ENCODE peak calls at places on chromosomes 13 and 19, in eight cellular contexts. C is left ventricle myocardium inferior, K is tibial nerve, R is dorsolateral prefrontal cortex, E is Panc1, G is hepatocyte, Y is HCT116, D is A549. B is an unnamed sample.

GRCh38 chr13:111051656-111052232 is 63.4 kb upstream of the ARHGEF7 start:
- DNase-seq in Y (no peak), E (no peak), G (no peak), R (no peak), K (no peak), D (no peak), C (no peak), B (no peak)

GRCh38 chr13:51731759-51732158 is 72.2 kb downstream of the DHRS12 start:
- DNase-seq in C (no peak), G (no peak), E (no peak), Y (no peak), R (no peak), D (peak; percentile 4), K (no peak), B (no peak)

GRCh38 chr13:45879666-45880065 is 28.1 kb upstream of the SIAH3 start:
- DNase-seq in C (peak; percentile 65), R (no peak), D (peak; percentile 12), K (no peak), E (no peak), G (peak; percentile 32), Y (peak; percentile 56), B (no peak)

GRCh38 chr13:47216176-47216822 is 319.4 kb upstream of the HTR2A start:
- DNase-seq in R (no peak), E (peak; percentile 8), Y (no peak), G (peak; percentile 19), D (no peak), K (no peak), C (no peak), B (no peak)

GRCh38 chr19:32220951-32221350 is 124.5 kb upstream of the ZNF507 start:
- DNase-seq in K (no peak), E (no peak), R (no peak), D (no peak), Y (no peak), G (no peak), C (no peak), B (no peak)

GRCh38 chr19:1325568-1326294 is 40.1 kb downstream of the EFNA2 start:
- DNase-seq in K (no peak), C (no peak), D (no peak), Y (no peak), E (no peak), G (no peak), R (no peak), B (no peak)

GRCh38 chr13:19726611-19727010 is 56.1 kb downstream of the PSPC1 start:
- DNase-seq in D (no peak), G (no peak), C (no peak), Y (no peak), E (no peak), R (no peak), K (no peak), B (no peak)

GRCh38 chr19:18107235-18108083 is 9.9 kb downstream of the MAST3 start:
- DNase-seq in C (no peak), D (no peak), Y (no peak), R (no peak), E (no peak), K (no peak), G (no peak), B (no peak)

GRCh38 chr19:56312337-56312736 is 2.3 kb downstream of the ZSCAN5A start:
- DNase-seq in E (no peak), G (no peak), C (no peak), R (no peak), K (no peak), Y (no peak), D (no peak), B (no peak)

GRCh38 chr19:41981724-41982123 is 12.3 kb downstream of the ATP1A3 start:
- DNase-seq in R (no peak), G (no peak), D (no peak), C (no peak), K (no peak), E (no peak), Y (no peak), B (no peak)

GRCh38 chr19:34165295-34165738 is 7.0 kb upstream of the LSM14A start:
- DNase-seq in R (no peak), C (no peak), G (no peak), Y (no peak), K (no peak), E (no peak), D (no peak), B (no peak)

GRCh38 chr13:63024458-63024857 is 1608.8 kb upstream of the PCDH20 start:
- DNase-seq in Y (no peak), G (peak; percentile 13), C (no peak), R (no peak), E (no peak), D (no peak), K (no peak), B (no peak)

GRCh38 chr13:113404366-113404722 is 40.4 kb upstream of the GRTP1 start:
- DNase-seq in D (no peak), K (peak; percentile 7), C (no peak), G (no peak), R (no peak), E (no peak), Y (no peak), B (no peak)

GRCh38 chr13:113401452-113402415 is 37.8 kb upstream of the GRTP1 start:
- DNase-seq in Y (no peak), G (no peak), K (no peak), R (no peak), E (no peak), D (no peak), C (no peak), B (no peak)

GRCh38 chr13:113400621-113401451 is 36.9 kb upstream of the GRTP1 start:
- DNase-seq in R (no peak), G (no peak), E (no peak), Y (no peak), D (no peak), C (peak; percentile 80), K (no peak), B (no peak)

GRCh38 chr13:113403255-113404104 is 39.5 kb upstream of the GRTP1 start:
- DNase-seq in R (no peak), E (no peak), Y (no peak), D (no peak), C (no peak), G (no peak), K (peak; percentile 10), B (no peak)

DNA sequence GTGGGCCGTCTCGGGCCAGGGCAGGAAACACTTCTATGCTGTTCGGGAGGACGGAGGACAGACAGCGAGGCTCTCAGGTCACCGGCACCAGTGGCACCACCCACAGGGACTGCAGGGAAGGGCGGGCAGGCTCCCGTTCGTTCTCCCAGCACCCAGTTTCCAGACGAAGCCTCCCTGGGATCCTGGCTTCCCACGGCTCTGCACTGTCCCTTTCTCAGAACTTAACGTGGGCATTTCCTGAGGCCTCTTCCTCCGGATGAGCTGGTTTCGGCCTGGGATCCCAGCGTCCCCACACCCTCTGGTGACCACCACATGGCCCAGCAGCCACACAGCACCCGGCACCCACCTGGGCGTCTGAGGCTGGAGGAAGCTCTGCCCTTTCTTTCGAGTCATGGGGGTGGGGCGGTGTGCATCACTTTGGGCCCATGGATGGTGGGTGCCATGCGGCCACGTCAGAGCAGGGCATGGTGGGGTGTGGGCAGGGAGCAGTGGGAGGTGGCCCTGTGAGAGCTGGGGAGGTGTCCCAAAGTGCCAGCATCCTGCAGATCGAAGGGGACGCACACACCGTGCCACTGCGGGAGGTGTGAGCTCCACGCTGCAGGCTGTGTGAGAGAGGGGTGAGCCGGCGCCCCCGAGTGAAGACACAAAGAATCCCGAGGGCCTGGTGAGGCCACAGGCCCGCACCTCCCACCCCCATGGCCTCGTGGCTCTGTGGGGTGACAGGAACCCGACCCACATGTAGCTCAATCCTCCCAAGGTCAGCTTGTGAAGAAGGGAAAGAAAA is 38.7 kb upstream of the GRTP1 start:
- DNase-seq in K (peak; percentile 7), D (no peak), Y (no peak), E (no peak), G (no peak), R (no peak), C (no peak), B (no peak)
- TF ChIP-seq CTCF in K (no peak), D (no peak), Y (peak; percentile 28), E (no peak), G (no peak), R (no peak), C (no peak), B (no peak)

GRCh38 chr13:71485913-71486312 is 381.1 kb downstream of the DACH1 start:
- DNase-seq in C (no peak), K (no peak), D (no peak), E (no peak), R (no peak), G (no peak), Y (no peak), B (no peak)

GRCh38 chr13:71477735-71478134 is 389.3 kb downstream of the DACH1 start:
- DNase-seq in K (no peak), D (no peak), Y (peak; percentile 1), E (peak; percentile 0), C (no peak), R (no peak), G (no peak), B (no peak)

GRCh38 chr13:71483733-71484132 is 383.3 kb downstream of the DACH1 start:
- DNase-seq in G (no peak), C (no peak), R (no peak), E (no peak), Y (no peak), K (no peak), D (no peak), B (no peak)
- H3K27ac ChIP-seq in G (no peak overlapping the region), C (no peak overlapping the region), R (no peak overlapping the region), E (no peak overlapping the region), Y (no peak overlapping the region), K (no peak overlapping the region), D (no peak overlapping the region), B (no peak overlapping the region)

GRCh38 chr13:23889598-23890224 is 511 bp upstream of the MIPEP start:
- DNase-seq in K (no peak), Y (no peak), R (no peak), G (no peak), D (no peak), E (no peak), C (no peak), B (no peak)
- H3K4me3 ChIP-seq in K (peak overlapping the region; percentile 87), Y (peak overlapping the region; percentile 98), R (peak overlapping the region; percentile 99), G (peak overlapping the region; percentile 48), D (peak overlapping the region; percentile 82), E (peak overlapping the region; percentile 81), C (peak overlapping the region; percentile 98), B (peak overlapping the region; percentile 96)

DNA sequence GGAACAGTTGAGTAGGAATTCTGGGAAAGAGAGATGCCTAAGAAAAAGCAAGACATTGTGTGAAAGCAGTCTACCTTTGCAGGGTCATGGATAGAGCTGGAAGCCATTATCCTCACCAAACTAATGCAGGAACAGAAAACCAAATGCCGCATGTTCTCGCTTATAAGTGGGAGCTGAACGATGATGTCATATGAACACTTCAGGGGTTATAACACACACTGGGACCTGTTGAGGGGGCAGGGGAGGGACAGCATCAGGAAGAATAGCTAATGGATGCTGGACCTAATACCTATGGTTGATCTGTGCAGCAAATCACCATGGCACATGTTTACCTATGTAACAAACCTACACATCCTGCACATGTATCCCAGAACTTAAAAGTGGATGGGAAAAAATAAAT is 69.9 kb downstream of the TSC22D1 start:
- DNase-seq in C (no peak), D (no peak), E (no peak), K (no peak), R (no peak), Y (no peak), G (no peak), B (no peak)
- TF ChIP-seq CTCF in C (no peak), D (no peak), E (no peak), K (no peak), R (no peak), Y (no peak), G (no peak), B (no peak)

B was measured in brain microvascular endothelial cell.